ENCODE peak calls at places on chromosomes 5 and 9, in ten cellular contexts. C is IMR-90; Y is fibroblast of lung; Z is coronary artery; T is upper lobe of right lung; O is left lung; J is heart right ventricle; R is CD8-positive, alpha-beta T cell; L is HL-60; D is PC-3. W is an unnamed sample.

GRCh38 chr5:12526113-12526512 is 621.9 kb upstream of the CTNND2 start:
- DNase-seq in J (no peak), D (no peak), T (no peak), L (no peak), R (no peak), Y (no peak), Z (no peak), O (no peak), C (no peak), W (no peak)

GRCh38 chr9:106616026-106616425 is 246.9 kb upstream of the ZNF462 start:
- DNase-seq in D (no peak), Z (no peak), T (no peak), J (no peak), Y (no peak), O (no peak), L (no peak), R (no peak), C (no peak), W (no peak)

GRCh38 chr5:119016125-119016774 is 27.9 kb upstream of the DTWD2 start:
- DNase-seq in J (no peak), C (no peak), D (no peak), R (no peak), T (no peak), L (peak), Y (no peak), O (no peak), Z (no peak), W (no peak)

GRCh38 chr9:132293145-132293721 is 61.6 kb downstream of the SETX start:
- DNase-seq in L (no peak), C (no peak), T (no peak), Z (no peak), O (no peak), J (no peak), R (no peak), Y (no peak), D (no peak), W (no peak)

GRCh38 chr5:73638344-73639095 is 12.5 kb downstream of the ARHGEF28 start:
- DNase-seq in D (peak), Y (peak), O (no peak), L (no peak), J (no peak), Z (no peak), C (peak), R (no peak), T (no peak), W (peak)

GRCh38 chr5:174531782-174532191 is 192.6 kb upstream of the MSX2 start:
- DNase-seq in J (no peak), Y (no peak), C (no peak), T (no peak), O (no peak), D (peak), Z (no peak), L (peak), R (no peak), W (no peak)

GRCh38 chr5:4089087-4089486 is 493.5 kb downstream of the IRX1 start:
- DNase-seq in D (no peak), T (no peak), R (no peak), Z (no peak), J (no peak), C (no peak), Y (no peak), L (no peak), O (no peak), W (no peak)

GRCh38 chr5:124725040-124725434 is 21.4 kb downstream of the ZNF608 start:
- DNase-seq in Z (no peak), J (no peak), C (no peak), D (no peak), O (no peak), Y (no peak), R (no peak), T (no peak), L (no peak), W (no peak)

GRCh38 chr5:16508730-16509531 is 43.3 kb upstream of the ZNF622 start:
- DNase-seq in C (no peak), R (no peak), O (peak), T (peak), L (peak), D (peak), Z (no peak), J (peak), Y (no peak), W (peak)

GRCh38 chr9:10274983-10275382 is 337.8 kb downstream of the PTPRD start:
- DNase-seq in R (no peak), D (no peak), T (no peak), C (no peak), Z (no peak), Y (peak), O (no peak), J (no peak), L (no peak), W (peak)

GRCh38 chr5:107955321-107955720 is 284.6 kb upstream of the EFNA5 start:
- DNase-seq in L (no peak), R (no peak), Y (no peak), Z (no peak), D (no peak), T (no peak), C (no peak), O (no peak), J (no peak), W (no peak)

GRCh38 chr9:101650096-101650495 is 55.3 kb upstream of the PPP3R2 start:
- DNase-seq in L (no peak), J (no peak), O (no peak), D (no peak), R (no peak), Y (no peak), T (no peak), C (no peak), Z (no peak), W (no peak)

GRCh38 chr5:95901676-95902646 is 59.7 kb downstream of the ELL2 start:
- DNase-seq in J (no peak), Y (peak), C (peak), T (no peak), R (no peak), Z (no peak), L (no peak), O (no peak), D (peak), W (peak)

GRCh38 chr5:126100767-126101166 is 322.4 kb upstream of the GRAMD2B start:
- DNase-seq in C (no peak), J (no peak), D (no peak), O (no peak), Z (no peak), Y (no peak), L (no peak), R (no peak), T (no peak), W (peak)

GRCh38 chr9:137077010-137077747 is at the start of gene UAP1L1:
- DNase-seq in J (peak), T (peak), Z (no peak), Y (peak), C (peak), R (peak), D (peak), L (no peak), O (peak), W (peak)

GRCh38 chr5:88683506-88684135 is 199.4 kb downstream of the MEF2C start:
- DNase-seq in R (no peak), D (peak), L (no peak), O (no peak), T (no peak), C (no peak), Y (no peak), J (no peak), Z (no peak), W (no peak)

GRCh38 chr9:125428060-125428481 is 166.4 kb downstream of the GAPVD1 start:
- DNase-seq in O (no peak), Y (no peak), Z (no peak), C (no peak), D (peak), J (no peak), T (peak), L (peak), R (no peak), W (no peak)

GRCh38 chr5:128537306-128537998 is 593 bp downstream of the FBN2 start:
- DNase-seq in Z (no peak), Y (peak), C (peak), D (peak), R (no peak), O (peak), L (peak), J (peak), T (peak), W (peak)

GRCh38 chr9:29211681-29212589 is 1638.7 kb upstream of the C9orf72 start:
- DNase-seq in L (no peak), J (no peak), Z (no peak), Y (peak), D (no peak), T (peak), O (no peak), C (no peak), R (no peak), W (peak)

GRCh38 chr5:27311544-27311943 is 273.2 kb upstream of the CDH9 start:
- DNase-seq in O (no peak), C (peak), D (no peak), R (no peak), L (no peak), Z (no peak), J (no peak), T (no peak), Y (peak), W (peak)

GRCh38 chr5:179505636-179506261 is 44.6 kb upstream of the RUFY1 start:
- DNase-seq in R (no peak), O (no peak), L (no peak), C (no peak), J (no peak), Y (no peak), D (no peak), T (no peak), Z (no peak), W (no peak)

GRCh38 chr5:55645304-55645703 is 66.8 kb downstream of the SLC38A9 start:
- DNase-seq in D (peak), J (no peak), Y (peak), C (peak), T (no peak), R (no peak), Z (no peak), L (no peak), O (no peak), W (peak)

GRCh38 chr5:125050926-125051325 is 304.5 kb upstream of the ZNF608 start:
- DNase-seq in Z (no peak), O (no peak), D (no peak), L (no peak), J (no peak), R (no peak), T (no peak), Y (no peak), C (no peak), W (no peak)

GRCh38 chr9:38334234-38334633 is 58.3 kb upstream of the ALDH1B1 start:
- DNase-seq in O (no peak), J (no peak), Y (no peak), R (no peak), D (no peak), L (no peak), T (no peak), Z (no peak), C (no peak), W (no peak)

GRCh38 chr9:35274988-35275387 is 113.2 kb downstream of the UNC13B start:
- DNase-seq in T (no peak), O (no peak), R (no peak), C (no peak), D (no peak), J (no peak), Y (no peak), Z (no peak), L (no peak), W (no peak)

GRCh38 chr5:77390795-77391194 is 101.3 kb downstream of the WDR41 start:
- DNase-seq in C (peak), R (no peak), Y (peak), D (peak), T (no peak), O (no peak), L (no peak), J (no peak), Z (no peak), W (peak)

GRCh38 chr5:94243612-94244011 is 374.8 kb downstream of the KIAA0825 start:
- DNase-seq in L (no peak), J (no peak), Z (no peak), R (no peak), C (peak), T (no peak), O (no peak), D (no peak), Y (no peak), W (peak)

GRCh38 chr5:83827111-83827541 is 106.5 kb upstream of the HAPLN1 start:
- DNase-seq in Z (no peak), L (peak), O (no peak), T (no peak), R (no peak), D (peak), J (no peak), C (peak), Y (peak), W (peak)

GRCh38 chr9:78592866-78593265 is 295.9 kb downstream of the PSAT1 start:
- DNase-seq in L (no peak), R (no peak), T (no peak), J (no peak), C (peak), D (peak), O (no peak), Z (no peak), Y (peak), W (no peak)

GRCh38 chr5:33931136-33931535 is 5.0 kb upstream of the RXFP3 start:
- DNase-seq in C (no peak), T (no peak), R (no peak), O (no peak), Z (no peak), J (no peak), Y (no peak), L (no peak), D (no peak), W (no peak)

GRCh38 chr5:28174691-28175090 is 1136.3 kb upstream of the CDH9 start:
- DNase-seq in T (no peak), J (no peak), D (no peak), C (no peak), Z (no peak), Y (no peak), L (no peak), O (no peak), R (no peak), W (no peak)

GRCh38 chr5:130198927-130199326 is 294.7 kb downstream of the CHSY3 start:
- DNase-seq in C (no peak), D (peak), J (no peak), O (no peak), R (no peak), T (no peak), Z (no peak), Y (peak), L (no peak), W (peak)

GRCh38 chr9:99241106-99241505 is 19.0 kb downstream of the SEC61B start:
- DNase-seq in Z (no peak), T (no peak), J (no peak), Y (no peak), D (no peak), R (no peak), O (no peak), L (no peak), C (no peak), W (no peak)

GRCh38 chr9:137007060-137007815 is 10.9 kb upstream of the CLIC3 start:
- DNase-seq in Y (peak), D (no peak), J (no peak), L (no peak), C (peak), R (no peak), T (no peak), O (no peak), Z (no peak), W (no peak)

GRCh38 chr9:72788966-72789365 is 163.9 kb downstream of the ALDH1A1 start:
- DNase-seq in Z (no peak), Y (no peak), C (no peak), L (no peak), D (no peak), J (no peak), R (no peak), T (no peak), O (no peak), W (no peak)

GRCh38 chr5:41371741-41372140 is 138.7 kb downstream of the PLCXD3 start:
- DNase-seq in Z (no peak), J (no peak), O (no peak), L (no peak), D (peak), T (no peak), R (no peak), Y (peak), C (peak), W (peak)

GRCh38 chr5:79149432-79149831 is 37.8 kb downstream of the BHMT start:
- DNase-seq in J (no peak), Y (peak), L (no peak), O (no peak), D (no peak), T (no peak), R (no peak), C (peak), Z (no peak), W (peak)

GRCh38 chr9:36298566-36298965 is 40.3 kb upstream of the GNE start:
- DNase-seq in L (no peak), T (no peak), O (no peak), R (no peak), Y (no peak), C (peak), D (no peak), Z (no peak), J (no peak), W (peak)

GRCh38 chr5:132417010-132417439 is 47.5 kb downstream of the SLC22A5 start:
- DNase-seq in J (no peak), T (no peak), C (no peak), Y (no peak), R (no peak), D (peak), O (peak), L (no peak), Z (no peak), W (peak)

GRCh38 chr9:16625106-16625505 is 245.4 kb downstream of the BNC2 start:
- DNase-seq in L (no peak), Z (no peak), D (no peak), C (no peak), T (no peak), J (no peak), O (no peak), Y (no peak), R (no peak), W (peak)

GRCh38 chr9:16627967-16628366 is 242.5 kb downstream of the BNC2 start:
- DNase-seq in J (peak), Z (no peak), Y (peak), C (peak), T (no peak), R (no peak), D (no peak), O (no peak), L (no peak), W (peak)

GRCh38 chr9:16624356-16624755 is 246.1 kb downstream of the BNC2 start:
- DNase-seq in T (no peak), R (no peak), J (no peak), O (no peak), Y (no peak), D (no peak), L (no peak), Z (no peak), C (no peak), W (no peak)

GRCh38 chr9:16626577-16627130 is 243.8 kb downstream of the BNC2 start:
- DNase-seq in L (no peak), J (peak), D (peak), T (no peak), Z (no peak), Y (peak), C (peak), O (no peak), R (no peak), W (peak)

DNA sequence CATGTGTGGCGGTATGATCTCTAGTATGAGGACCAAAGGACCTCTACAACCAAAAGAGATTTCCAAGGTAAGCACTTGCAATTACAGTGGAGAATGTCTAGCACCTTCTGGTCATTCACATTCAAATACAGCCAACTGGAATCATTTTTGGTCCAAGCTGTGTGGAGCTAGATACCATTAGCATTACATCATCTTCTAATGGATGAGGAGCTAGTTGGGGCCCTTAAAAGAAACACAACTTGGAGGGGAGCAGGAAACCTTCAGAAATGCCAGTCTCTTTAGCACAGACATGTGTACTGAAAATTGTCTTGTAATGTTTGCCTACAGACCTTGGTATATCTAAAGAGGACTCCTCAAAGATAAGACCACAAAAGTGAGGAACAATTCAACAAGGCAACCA is 244.6 kb downstream of the BNC2 start:
- DNase-seq in Y (peak), Z (no peak), O (no peak), L (no peak), T (no peak), R (no peak), D (no peak), C (peak), J (no peak), W (peak)
- H3K4me3 ChIP-seq in Y (no peak), Z (no peak), O (no peak), L (no peak), T (no peak), R (no peak), D (no peak), C (no peak), J (no peak), W (peak)

GRCh38 chr5:127396490-127397155 is 106.0 kb downstream of the MEGF10 start:
- DNase-seq in L (no peak), Z (no peak), D (no peak), Y (no peak), C (no peak), O (no peak), J (no peak), R (no peak), T (no peak), W (no peak)
- TF ChIP-seq CTCF in L (no peak), Z (no peak), D (no peak), Y (no peak), C (no peak), O (no peak), J (no peak), R (no peak), T (no peak), W (no peak)

DNA sequence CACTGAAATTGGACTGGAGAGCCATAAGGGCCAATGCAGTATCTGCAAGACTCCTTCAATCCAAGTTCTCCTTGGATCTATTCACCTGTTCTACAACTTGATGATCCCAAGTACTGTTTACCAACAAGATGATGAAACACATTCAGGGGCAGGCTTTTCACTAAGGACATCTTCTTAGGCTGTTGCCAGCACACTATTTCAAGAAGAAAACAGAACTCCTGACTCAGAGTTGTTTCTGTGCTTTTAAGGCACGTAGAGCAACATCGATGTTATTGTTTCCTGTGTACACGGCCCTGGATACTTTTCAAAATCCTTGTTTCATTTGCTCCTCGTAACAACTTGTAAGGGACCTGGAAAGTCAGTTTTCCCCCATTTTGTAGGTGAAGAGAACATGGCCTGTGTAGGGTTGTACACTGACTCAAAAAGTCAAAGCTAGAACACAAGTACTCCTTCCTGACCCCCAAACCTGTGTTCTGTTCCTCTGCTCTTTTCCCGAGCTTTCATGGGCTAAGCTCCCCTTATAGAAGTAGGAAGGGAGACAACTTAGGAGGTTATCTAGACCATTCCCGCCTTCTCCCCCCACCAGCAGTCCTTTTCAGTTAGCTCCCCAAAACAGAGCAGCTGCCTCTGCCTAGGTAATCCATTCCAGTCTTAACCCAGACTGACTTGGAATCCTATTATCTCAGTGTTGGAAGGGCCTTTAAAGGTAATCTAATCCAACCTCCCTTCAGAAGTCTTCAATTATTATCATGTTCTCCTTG is 5.2 kb upstream of the MGAT1 start:
- DNase-seq in O (peak), R (no peak), Y (no peak), D (no peak), L (no peak), J (no peak), C (no peak), Z (no peak), T (no peak), W (no peak)
- H3K4me3 ChIP-seq in O (peak), R (peak), Y (peak), D (peak), L (peak), J (no peak), C (no peak), Z (peak), T (peak), W (peak)

DNA sequence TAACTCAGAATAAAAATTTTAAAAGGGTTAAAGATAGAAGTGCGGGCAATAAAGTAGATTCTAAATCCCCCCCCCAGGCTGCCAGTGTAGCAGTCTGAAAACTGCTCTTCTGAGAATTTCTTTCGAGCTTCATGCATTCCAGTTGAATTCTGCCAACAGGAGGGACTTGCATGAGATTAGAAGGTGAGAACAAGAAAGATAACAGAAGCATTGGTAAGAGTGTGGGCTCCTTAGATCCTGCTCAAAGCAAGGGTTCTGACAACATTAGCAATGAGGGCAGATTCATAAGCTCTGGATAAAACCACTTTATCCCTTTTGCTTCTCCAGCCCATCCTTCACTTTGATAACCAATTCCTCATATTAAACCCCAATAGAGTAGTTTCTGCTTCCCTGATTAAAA is 235.9 kb upstream of the CDH6 start:
- DNase-seq in O (no peak), L (no peak), C (no peak), Y (no peak), J (no peak), D (no peak), R (no peak), T (no peak), Z (no peak), W (no peak)
- TF ChIP-seq CTCF in O (no peak), L (no peak), C (no peak), Y (no peak), J (no peak), D (no peak), R (no peak), T (no peak), Z (no peak), W (no peak)